ENCODE peak calls at places on chromosomes 2 and 18, in ten cellular contexts. O is CD8-positive, alpha-beta T cell; N is CD8-positive, alpha-beta memory T cell; Y is transverse colon; U is stomach; Z is aorta; R is colonic mucosa; C is IMR-90; H is thyroid gland; X is K562. P is an unnamed sample.

GRCh38 chr2:71592181-71592711 is 138.9 kb downstream of the DYSF start:
- DNase-seq in O (no peak), N (no peak), Y (no peak), U (no peak), Z (no peak), R (peak; percentile 24), C (no peak), H (no peak), X (no peak), P (no peak)

GRCh38 chr2:220789961-220790360 is 782.1 kb downstream of the EPHA4 start:
- DNase-seq in O (no peak), N (no peak), Y (no peak), U (no peak), Z (no peak), R (no peak), C (peak; percentile 83), H (no peak), X (no peak), P (no peak)

GRCh38 chr18:13889661-13890060 is 25.7 kb downstream of the MC2R start:
- DNase-seq in O (no peak), N (no peak), Y (no peak), U (no peak), Z (no peak), R (no peak), C (no peak), H (no peak), X (no peak), P (no peak)

GRCh38 chr18:23752796-23753195 is 63.5 kb downstream of the LAMA3 start:
- DNase-seq in O (no peak), N (no peak), Y (no peak), U (no peak), Z (no peak), R (no peak), C (no peak), H (peak; percentile 24), X (no peak), P (no peak)

GRCh38 chr2:226699321-226699720 is 100.3 kb downstream of the IRS1 start:
- DNase-seq in O (no peak), N (no peak), Y (peak; percentile 38), U (no peak), Z (peak; percentile 47), R (peak; percentile 20), C (peak; percentile 59), H (peak; percentile 76), X (no peak), P (peak; percentile 31)

GRCh38 chr2:69185807-69186206 is 172.8 kb downstream of the ANTXR1 start:
- DNase-seq in O (no peak), N (no peak), Y (no peak), U (no peak), Z (no peak), R (peak; percentile 28), C (peak; percentile 48), H (no peak), X (no peak), P (no peak)

GRCh38 chr2:82853299-82853698 is 1605.8 kb downstream of the SUCLG1 start:
- DNase-seq in O (no peak), N (no peak), Y (no peak), U (no peak), Z (no peak), R (no peak), C (no peak), H (no peak), X (no peak), P (no peak)

GRCh38 chr2:23757686-23758433 is 169.1 kb downstream of the ATAD2B start:
- DNase-seq in O (no peak), N (no peak), Y (no peak), U (no peak), Z (no peak), R (peak; percentile 21), C (peak; percentile 95), H (no peak), X (peak; percentile 39), P (no peak)

GRCh38 chr2:88165604-88166003 is 4.5 kb upstream of the THNSL2 start:
- DNase-seq in O (no peak), N (no peak), Y (no peak), U (no peak), Z (no peak), R (no peak), C (no peak), H (no peak), X (no peak), P (no peak)

GRCh38 chr18:58417752-58418151 is 211.1 kb downstream of the ALPK2 start:
- DNase-seq in O (no peak), N (no peak), Y (no peak), U (no peak), Z (no peak), R (no peak), C (peak; percentile 59), H (no peak), X (no peak), P (no peak)

GRCh38 chr2:69798466-69798908 is 31.0 kb upstream of the GMCL1 start:
- DNase-seq in O (no peak), N (no peak), Y (peak; percentile 14), U (peak; percentile 33), Z (peak; percentile 46), R (no peak), C (peak; percentile 24), H (peak; percentile 12), X (no peak), P (no peak)

GRCh38 chr2:56011624-56012023 is 88.0 kb upstream of the EFEMP1 start:
- DNase-seq in O (no peak), N (no peak), Y (no peak), U (no peak), Z (no peak), R (no peak), C (no peak), H (no peak), X (no peak), P (no peak)
- H3K4me1 ChIP-seq in O (no peaks in the 10 kb centered on the region), N (no peaks in the 10 kb centered on the region), Y (no peaks in the 10 kb centered on the region), U (no peaks in the 10 kb centered on the region), Z (peaks cover 2% of the 10 kb centered on the region), R (no peaks in the 10 kb centered on the region), C (peaks cover 3% of the 10 kb centered on the region), H (peaks cover 11% of the 10 kb centered on the region), X (no peaks in the 10 kb centered on the region), P (peaks cover 1% of the 10 kb centered on the region)

GRCh38 chr2:195532255-195532627 is 124.8 kb upstream of the SLC39A10 start:
- DNase-seq in O (no peak), N (no peak), Y (no peak), U (no peak), Z (no peak), R (no peak), C (no peak), H (no peak), X (no peak), P (no peak)
- H3K4me1 ChIP-seq in O (peaks cover 62% of the 10 kb centered on the region), N (peaks cover 60% of the 10 kb centered on the region), Y (no peaks in the 10 kb centered on the region), U (peaks cover 7% of the 10 kb centered on the region), Z (peaks cover 4% of the 10 kb centered on the region), R (no peaks in the 10 kb centered on the region), C (peaks cover 9% of the 10 kb centered on the region), H (peaks cover 22% of the 10 kb centered on the region), X (peaks cover 53% of the 10 kb centered on the region), P (no peaks in the 10 kb centered on the region)

GRCh38 chr2:57806449-57806968 is 240.1 kb upstream of the VRK2 start:
- DNase-seq in O (no peak), N (no peak), Y (no peak), U (no peak), Z (no peak), R (no peak), C (no peak), H (no peak), X (no peak), P (no peak)

GRCh38 chr2:57804971-57805370 is 241.6 kb upstream of the VRK2 start:
- DNase-seq in O (no peak), N (no peak), Y (no peak), U (no peak), Z (no peak), R (no peak), C (no peak), H (no peak), X (no peak), P (no peak)

DNA sequence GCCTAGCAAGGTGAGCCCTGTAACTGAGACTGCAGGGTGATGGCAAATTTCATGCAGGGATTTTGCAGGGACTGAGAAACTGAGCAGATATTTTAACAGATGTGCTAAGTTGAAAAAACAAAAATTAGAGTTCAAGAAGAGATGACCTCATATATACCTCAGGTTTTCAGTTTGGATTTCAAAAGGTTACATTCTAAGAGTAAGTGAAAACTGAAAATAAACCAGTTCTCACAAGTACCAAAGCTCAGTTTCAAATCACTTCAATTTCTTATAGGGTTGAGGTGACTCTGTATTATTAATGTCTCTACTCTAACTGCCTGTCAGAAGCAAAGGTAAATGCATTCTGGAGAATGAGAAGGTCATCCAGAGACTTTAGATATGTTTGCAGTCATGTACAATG is 237.4 kb upstream of the VRK2 start:
- DNase-seq in O (no peak), N (no peak), Y (no peak), U (no peak), Z (no peak), R (no peak), C (no peak), H (no peak), X (no peak), P (no peak)
- H3K4me1 ChIP-seq in O (no peaks in the 10 kb centered on the region), N (no peaks in the 10 kb centered on the region), Y (no peaks in the 10 kb centered on the region), U (no peaks in the 10 kb centered on the region), Z (no peaks in the 10 kb centered on the region), R (no peaks in the 10 kb centered on the region), C (no peaks in the 10 kb centered on the region), H (no peaks in the 10 kb centered on the region), X (no peaks in the 10 kb centered on the region), P (no peaks in the 10 kb centered on the region)

DNA sequence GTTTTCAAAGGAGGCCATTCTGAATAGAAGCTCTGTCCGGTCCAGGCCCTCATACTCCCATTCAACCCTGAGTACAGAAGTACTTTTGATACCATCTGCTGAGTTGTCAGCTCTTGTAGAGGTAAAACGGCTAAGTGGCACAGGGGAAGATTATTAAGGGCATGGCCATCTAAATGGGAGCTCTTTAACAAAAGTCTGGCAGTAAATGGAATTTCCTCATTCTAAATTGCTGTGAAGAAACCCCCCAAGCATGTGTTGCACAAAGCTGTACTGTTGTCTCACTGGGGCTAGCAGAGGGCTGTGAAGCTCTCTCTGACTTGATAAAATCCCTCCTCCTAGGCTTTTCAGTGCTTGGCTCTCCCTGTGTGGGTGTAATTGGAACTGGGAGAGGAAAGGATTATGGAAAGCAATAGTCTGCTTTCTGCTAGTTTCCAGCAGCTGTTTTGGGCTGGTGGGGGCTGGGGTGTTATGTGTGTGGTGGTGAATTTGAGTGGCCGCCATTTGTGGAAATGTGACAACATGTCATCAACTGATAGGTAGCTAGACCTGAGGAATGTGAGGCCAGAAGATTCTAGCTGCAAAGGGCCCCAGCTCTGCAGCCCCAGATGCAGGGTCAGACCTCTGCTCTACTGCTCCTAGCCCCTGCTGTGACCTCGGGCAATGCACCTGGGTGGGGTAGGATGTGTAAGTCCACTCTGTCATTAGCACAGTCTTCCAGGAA is 65.1 kb downstream of the MAP4K4 start:
- DNase-seq in O (no peak), N (no peak), Y (no peak), U (no peak), Z (no peak), R (no peak), C (no peak), H (no peak), X (no peak), P (no peak)
- H3K4me1 ChIP-seq in O (peaks cover 58% of the 10 kb centered on the region), N (peaks cover 63% of the 10 kb centered on the region), Y (peaks cover 24% of the 10 kb centered on the region), U (peaks cover 49% of the 10 kb centered on the region), Z (peaks cover 13% of the 10 kb centered on the region), R (no peaks in the 10 kb centered on the region), C (peaks cover 32% of the 10 kb centered on the region), H (peaks cover 47% of the 10 kb centered on the region), X (peaks cover 22% of the 10 kb centered on the region), P (peaks cover 42% of the 10 kb centered on the region)

DNA sequence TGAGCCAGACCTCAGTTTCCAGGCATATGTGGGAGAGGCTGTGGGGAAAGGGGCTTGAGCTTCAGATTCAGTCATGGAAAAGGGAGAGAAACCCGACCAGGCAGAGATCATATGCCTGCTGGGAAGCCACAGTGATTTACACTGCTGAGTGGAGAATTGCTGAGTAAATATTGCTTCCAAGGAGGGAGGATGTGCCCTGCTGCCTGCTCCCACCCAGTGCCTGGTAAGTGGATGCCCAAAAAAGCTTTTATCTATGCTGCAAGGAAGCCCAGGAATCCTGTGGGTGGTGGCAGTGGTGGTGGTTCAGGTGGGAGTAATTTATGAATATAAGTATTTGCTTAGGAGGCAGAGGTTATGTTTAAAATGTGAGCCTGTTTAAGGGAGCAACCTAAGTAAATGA is 39.5 kb downstream of the INO80C start:
- DNase-seq in O (no peak), N (no peak), Y (no peak), U (no peak), Z (no peak), R (no peak), C (no peak), H (no peak), X (no peak), P (no peak)
- H3K4me1 ChIP-seq in O (no peaks in the 10 kb centered on the region), N (no peaks in the 10 kb centered on the region), Y (peaks cover 7% of the 10 kb centered on the region), U (peaks cover 25% of the 10 kb centered on the region), Z (no peaks in the 10 kb centered on the region), R (no peaks in the 10 kb centered on the region), C (peaks cover 28% of the 10 kb centered on the region), H (peaks cover 12% of the 10 kb centered on the region), X (peaks cover 47% of the 10 kb centered on the region), P (peaks cover 25% of the 10 kb centered on the region)